ENCODE peak calls at places on chromosomes 4 and X, in seven cellular contexts. U, M, I, K, E, X and V are unnamed samples.

GRCh38 chr4:1578968-1579833 is 104.9 kb downstream of the FAM53A start:
- DNase-seq in U (peak), M (peak), I (no peak), K (peak), E (peak), X (peak), V (peak)

GRCh38 chr4:40264995-40265909 is 68.4 kb downstream of the RHOH start:
- DNase-seq in U (no peak), M (no peak), I (peak), K (no peak), E (no peak), X (peak), V (no peak)

GRCh38 chr4:84673475-84674230 is 90.7 kb downstream of the CDS1 start:
- DNase-seq in U (peak), M (no peak), I (no peak), K (no peak), E (peak), X (no peak), V (no peak)

GRCh38 chrX:77785400-77785745 is 643 bp downstream of the ATRX start:
- DNase-seq in U (peak), M (no peak), I (peak), K (no peak), E (peak), X (no peak), V (no peak)

GRCh38 chr4:21320034-21320433 is 619.8 kb downstream of the PACRGL start:
- DNase-seq in U (no peak), M (no peak), I (no peak), K (no peak), E (no peak), X (no peak), V (no peak)

GRCh38 chrX:129553619-129554288 is 13.7 kb downstream of the OCRL start:
- DNase-seq in U (no peak), M (no peak), I (no peak), K (no peak), E (no peak), X (no peak), V (no peak)

GRCh38 chr4:24470681-24471622 is 113.4 kb downstream of the DHX15 start:
- DNase-seq in U (peak), M (peak), I (peak), K (peak), E (peak), X (no peak), V (peak)

GRCh38 chr4:174847801-174848427 is 18.9 kb upstream of the GLRA3 start:
- DNase-seq in U (peak), M (no peak), I (no peak), K (no peak), E (no peak), X (no peak), V (no peak)

GRCh38 chr4:125368684-125369083 is 53.9 kb downstream of the FAT4 start:
- DNase-seq in U (peak), M (no peak), I (peak), K (no peak), E (peak), X (no peak), V (no peak)

GRCh38 chr4:57018930-57019329 is 40.2 kb downstream of the POLR2B start:
- DNase-seq in U (peak), M (no peak), I (no peak), K (no peak), E (no peak), X (no peak), V (no peak)

GRCh38 chr4:2537011-2537830 is 774 bp downstream of the FAM193A start:
- DNase-seq in U (peak), M (peak), I (no peak), K (peak), E (peak), X (peak), V (peak)

GRCh38 chrX:81238166-81238565 is 36.3 kb downstream of the SH3BGRL start:
- DNase-seq in U (no peak), M (no peak), I (no peak), K (no peak), E (no peak), X (no peak), V (no peak)

GRCh38 chrX:118212817-118213183 is 96.2 kb upstream of the KLHL13 start:
- DNase-seq in U (no peak), M (no peak), I (no peak), K (no peak), E (no peak), X (no peak), V (no peak)